ENCODE peak calls at places on chromosomes 16 and 17, in seven cellular contexts. One of them, this sample, is unnamed.

GRCh38 chr16:87424260-87424659 is 32.1 kb downstream of the MAP1LC3B start:
- DNase-seq in cardiac fibroblast: no peak
- DNase-seq in HAP-1: no peak
- DNase-seq in thoracic aorta: no peak
- DNase-seq in gastrocnemius medialis: no peak
- DNase-seq in adrenal gland: no peak
- DNase-seq in foreskin fibroblast: no peak
- DNase-seq in this sample: no peak

GRCh38 chr16:58842156-58842555 is 108.0 kb upstream of the GOT2 start:
- DNase-seq in foreskin fibroblast: no peak
- DNase-seq in cardiac fibroblast: no peak
- DNase-seq in HAP-1: no peak
- DNase-seq in thoracic aorta: no peak
- DNase-seq in gastrocnemius medialis: no peak
- DNase-seq in adrenal gland: no peak
- DNase-seq in this sample: no peak

GRCh38 chr16:89586853-89587252 is 11.3 kb downstream of the CPNE7 start:
- DNase-seq in adrenal gland: no peak
- DNase-seq in foreskin fibroblast: peak; percentile 32
- DNase-seq in cardiac fibroblast: peak; percentile 82
- DNase-seq in thoracic aorta: no peak
- DNase-seq in HAP-1: no peak
- DNase-seq in gastrocnemius medialis: no peak
- DNase-seq in this sample: no peak

GRCh38 chr17:72151565-72152391 is 31.0 kb downstream of the SOX9 start:
- DNase-seq in adrenal gland: peak; percentile 84
- DNase-seq in thoracic aorta: no peak
- DNase-seq in HAP-1: no peak
- DNase-seq in cardiac fibroblast: peak; percentile 57
- DNase-seq in foreskin fibroblast: peak; percentile 86
- DNase-seq in gastrocnemius medialis: no peak
- DNase-seq in this sample: no peak

GRCh38 chr17:63740464-63741181 is 976 bp downstream of the STRADA start:
- DNase-seq in foreskin fibroblast: peak; percentile 17
- DNase-seq in cardiac fibroblast: peak; percentile 14
- DNase-seq in HAP-1: no peak
- DNase-seq in adrenal gland: no peak
- DNase-seq in gastrocnemius medialis: no peak
- DNase-seq in thoracic aorta: no peak
- DNase-seq in this sample: peak; percentile 5

GRCh38 chr16:77789085-77789611 is 784 bp downstream of the VAT1L start:
- DNase-seq in foreskin fibroblast: peak; percentile 5
- DNase-seq in HAP-1: no peak
- DNase-seq in cardiac fibroblast: no peak
- DNase-seq in gastrocnemius medialis: no peak
- DNase-seq in adrenal gland: no peak
- DNase-seq in thoracic aorta: no peak
- DNase-seq in this sample: no peak

GRCh38 chr17:61396586-61397085 is 3.0 kb upstream of the TBX2 start:
- DNase-seq in adrenal gland: no peak
- DNase-seq in thoracic aorta: no peak
- DNase-seq in gastrocnemius medialis: no peak
- DNase-seq in HAP-1: no peak
- DNase-seq in foreskin fibroblast: peak; percentile 66
- DNase-seq in cardiac fibroblast: peak; percentile 36
- DNase-seq in this sample: no peak

GRCh38 chr16:66984902-66985311 is 3.5 kb upstream of the CES4A start:
- DNase-seq in cardiac fibroblast: no peak
- DNase-seq in foreskin fibroblast: no peak
- DNase-seq in adrenal gland: no peak
- DNase-seq in gastrocnemius medialis: no peak
- DNase-seq in thoracic aorta: no peak
- DNase-seq in HAP-1: no peak
- DNase-seq in this sample: no peak

GRCh38 chr17:64343833-64344637 is 46.6 kb downstream of the PECAM1 start:
- DNase-seq in adrenal gland: peak; percentile 79
- DNase-seq in thoracic aorta: no peak
- DNase-seq in HAP-1: no peak
- DNase-seq in cardiac fibroblast: peak; percentile 99
- DNase-seq in gastrocnemius medialis: peak; percentile 32
- DNase-seq in foreskin fibroblast: peak; percentile 58
- DNase-seq in this sample: peak; percentile 53

GRCh38 chr17:32519769-32520701 is 33.2 kb downstream of the CDK5R1 start:
- DNase-seq in adrenal gland: no peak
- DNase-seq in gastrocnemius medialis: no peak
- DNase-seq in foreskin fibroblast: peak; percentile 31
- DNase-seq in HAP-1: no peak
- DNase-seq in thoracic aorta: no peak
- DNase-seq in cardiac fibroblast: peak; percentile 65
- DNase-seq in this sample: peak; percentile 65

GRCh38 chr16:27826081-27826892 is 237.2 kb downstream of the GSG1L start:
- DNase-seq in HAP-1: no peak
- DNase-seq in thoracic aorta: no peak
- DNase-seq in foreskin fibroblast: no peak
- DNase-seq in adrenal gland: no peak
- DNase-seq in cardiac fibroblast: no peak
- DNase-seq in gastrocnemius medialis: no peak
- DNase-seq in this sample: no peak

GRCh38 chr16:63690267-63690666 is 1431.6 kb downstream of the CDH11 start:
- DNase-seq in adrenal gland: no peak
- DNase-seq in foreskin fibroblast: no peak
- DNase-seq in HAP-1: no peak
- DNase-seq in cardiac fibroblast: no peak
- DNase-seq in thoracic aorta: no peak
- DNase-seq in gastrocnemius medialis: no peak
- DNase-seq in this sample: no peak

GRCh38 chr17:44942456-44942855 is 5.1 kb downstream of the KIF18B start:
- DNase-seq in cardiac fibroblast: no peak
- DNase-seq in gastrocnemius medialis: no peak
- DNase-seq in thoracic aorta: no peak
- DNase-seq in HAP-1: no peak
- DNase-seq in foreskin fibroblast: no peak
- DNase-seq in adrenal gland: no peak
- DNase-seq in this sample: no peak

GRCh38 chr17:48149174-48150106 is 41.9 kb downstream of the SNX11 start:
- DNase-seq in HAP-1: peak; percentile 63
- DNase-seq in foreskin fibroblast: peak; percentile 10
- DNase-seq in thoracic aorta: no peak
- DNase-seq in cardiac fibroblast: peak; percentile 25
- DNase-seq in adrenal gland: no peak
- DNase-seq in gastrocnemius medialis: no peak
- DNase-seq in this sample: no peak

GRCh38 chr16:88803264-88803987 is at the start of gene CDT1:
- DNase-seq in HAP-1: peak; percentile 73
- DNase-seq in foreskin fibroblast: peak; percentile 93
- DNase-seq in thoracic aorta: no peak
- DNase-seq in gastrocnemius medialis: peak; percentile 53
- DNase-seq in adrenal gland: peak; percentile 84
- DNase-seq in cardiac fibroblast: peak; percentile 77
- DNase-seq in this sample: peak; percentile 89

GRCh38 chr17:81941484-81942166 is 4.5 kb upstream of the PYCR1 start:
- DNase-seq in foreskin fibroblast: no peak
- DNase-seq in adrenal gland: no peak
- DNase-seq in cardiac fibroblast: no peak
- DNase-seq in HAP-1: no peak
- DNase-seq in thoracic aorta: no peak
- DNase-seq in gastrocnemius medialis: peak; percentile 73
- DNase-seq in this sample: no peak

GRCh38 chr17:42754782-42755181 is 6.2 kb upstream of the RAMP2 start:
- DNase-seq in foreskin fibroblast: peak; percentile 40
- DNase-seq in adrenal gland: no peak
- DNase-seq in HAP-1: no peak
- DNase-seq in gastrocnemius medialis: peak; percentile 71
- DNase-seq in thoracic aorta: no peak
- DNase-seq in cardiac fibroblast: peak; percentile 82
- DNase-seq in this sample: no peak

GRCh38 chr17:5861246-5861645 is 208.9 kb upstream of the WSCD1 start:
- DNase-seq in cardiac fibroblast: no peak
- DNase-seq in foreskin fibroblast: no peak
- DNase-seq in adrenal gland: no peak
- DNase-seq in thoracic aorta: no peak
- DNase-seq in HAP-1: no peak
- DNase-seq in gastrocnemius medialis: no peak
- DNase-seq in this sample: no peak

GRCh38 chr16:48947371-48947713 is 334.3 kb downstream of the CBLN1 start:
- DNase-seq in thoracic aorta: no peak
- DNase-seq in adrenal gland: no peak
- DNase-seq in gastrocnemius medialis: no peak
- DNase-seq in cardiac fibroblast: no peak
- DNase-seq in HAP-1: no peak
- DNase-seq in foreskin fibroblast: no peak
- DNase-seq in this sample: no peak

GRCh38 chr17:70184770-70185169 is 15.4 kb downstream of the KCNJ2 start:
- DNase-seq in cardiac fibroblast: peak; percentile 87
- DNase-seq in adrenal gland: no peak
- DNase-seq in HAP-1: no peak
- DNase-seq in thoracic aorta: no peak
- DNase-seq in foreskin fibroblast: peak; percentile 92
- DNase-seq in gastrocnemius medialis: no peak
- DNase-seq in this sample: no peak

GRCh38 chr16:53502331-53503269 is at the start of gene AKTIP:
- DNase-seq in thoracic aorta: no peak
- DNase-seq in adrenal gland: peak; percentile 54
- DNase-seq in foreskin fibroblast: peak; percentile 63
- DNase-seq in cardiac fibroblast: peak; percentile 52
- DNase-seq in HAP-1: no peak
- DNase-seq in gastrocnemius medialis: peak; percentile 66
- DNase-seq in this sample: peak; percentile 37

GRCh38 chr16:17211797-17212196 is 259.0 kb downstream of the XYLT1 start:
- DNase-seq in adrenal gland: no peak
- DNase-seq in gastrocnemius medialis: no peak
- DNase-seq in cardiac fibroblast: no peak
- DNase-seq in thoracic aorta: no peak
- DNase-seq in HAP-1: no peak
- DNase-seq in foreskin fibroblast: peak; percentile 8
- DNase-seq in this sample: peak; percentile 35

GRCh38 chr17:56424005-56424404 is 169.5 kb upstream of the NOG start:
- DNase-seq in HAP-1: no peak
- DNase-seq in thoracic aorta: no peak
- DNase-seq in gastrocnemius medialis: no peak
- DNase-seq in cardiac fibroblast: no peak
- DNase-seq in foreskin fibroblast: no peak
- DNase-seq in adrenal gland: no peak
- DNase-seq in this sample: no peak

GRCh38 chr16:57918444-57918843 is 52.5 kb downstream of the CNGB1 start:
- DNase-seq in cardiac fibroblast: no peak
- DNase-seq in foreskin fibroblast: no peak
- DNase-seq in thoracic aorta: no peak
- DNase-seq in gastrocnemius medialis: no peak
- DNase-seq in adrenal gland: no peak
- DNase-seq in HAP-1: no peak
- DNase-seq in this sample: no peak

GRCh38 chr17:2240541-2240940 is 63.0 kb downstream of the SMG6 start:
- DNase-seq in gastrocnemius medialis: no peak
- DNase-seq in foreskin fibroblast: no peak
- DNase-seq in adrenal gland: no peak
- DNase-seq in cardiac fibroblast: no peak
- DNase-seq in HAP-1: no peak
- DNase-seq in thoracic aorta: no peak
- DNase-seq in this sample: no peak

GRCh38 chr17:2241823-2242222 is 61.8 kb downstream of the SMG6 start:
- DNase-seq in HAP-1: no peak
- DNase-seq in foreskin fibroblast: peak; percentile 91
- DNase-seq in thoracic aorta: no peak
- DNase-seq in gastrocnemius medialis: no peak
- DNase-seq in adrenal gland: no peak
- DNase-seq in cardiac fibroblast: peak; percentile 91
- DNase-seq in this sample: no peak

GRCh38 chr17:2239170-2239551 is 64.4 kb downstream of the SMG6 start:
- DNase-seq in foreskin fibroblast: no peak
- DNase-seq in gastrocnemius medialis: no peak
- DNase-seq in thoracic aorta: no peak
- DNase-seq in cardiac fibroblast: no peak
- DNase-seq in HAP-1: no peak
- DNase-seq in adrenal gland: no peak
- DNase-seq in this sample: no peak

GRCh38 chr17:2238432-2239169 is 65.0 kb downstream of the SMG6 start:
- DNase-seq in HAP-1: no peak
- DNase-seq in gastrocnemius medialis: peak; percentile 60
- DNase-seq in thoracic aorta: no peak
- DNase-seq in cardiac fibroblast: no peak
- DNase-seq in foreskin fibroblast: peak; percentile 52
- DNase-seq in adrenal gland: no peak
- DNase-seq in this sample: peak; percentile 89

GRCh38 chr17:2239882-2240430 is 63.6 kb downstream of the SMG6 start:
- DNase-seq in cardiac fibroblast: peak; percentile 94
- DNase-seq in adrenal gland: peak; percentile 62
- DNase-seq in foreskin fibroblast: peak; percentile 94
- DNase-seq in thoracic aorta: peak; percentile 55
- DNase-seq in gastrocnemius medialis: peak; percentile 83
- DNase-seq in HAP-1: no peak
- DNase-seq in this sample: peak; percentile 92
- H3K4me3 ChIP-seq in cardiac fibroblast: no peak overlapping the region
- H3K4me3 ChIP-seq in adrenal gland: no peak overlapping the region
- H3K4me3 ChIP-seq in foreskin fibroblast: peak overlapping the region; percentile 10
- H3K4me3 ChIP-seq in thoracic aorta: no peak overlapping the region
- H3K4me3 ChIP-seq in gastrocnemius medialis: no peak overlapping the region
- H3K4me3 ChIP-seq in HAP-1: no peak overlapping the region
- H3K4me3 ChIP-seq in this sample: peak overlapping the region; percentile 49

GRCh38 chr16:2970563-2970962 is 1.4 kb downstream of the PAQR4 start:
- DNase-seq in cardiac fibroblast: no peak
- DNase-seq in HAP-1: no peak
- DNase-seq in thoracic aorta: no peak
- DNase-seq in adrenal gland: no peak
- DNase-seq in foreskin fibroblast: no peak
- DNase-seq in gastrocnemius medialis: no peak
- DNase-seq in this sample: no peak
- H3K4me3 ChIP-seq in cardiac fibroblast: no peak overlapping the region
- H3K4me3 ChIP-seq in HAP-1: peak overlapping the region; percentile 93
- H3K4me3 ChIP-seq in thoracic aorta: peak overlapping the region; percentile 83
- H3K4me3 ChIP-seq in adrenal gland: no peak overlapping the region
- H3K4me3 ChIP-seq in foreskin fibroblast: peak overlapping the region; percentile 55
- H3K4me3 ChIP-seq in gastrocnemius medialis: peak overlapping the region; percentile 66
- H3K4me3 ChIP-seq in this sample: peak overlapping the region; percentile 76

GRCh38 chr17:46832306-46832895 is 13.9 kb upstream of the WNT3 start:
- DNase-seq in adrenal gland: no peak
- DNase-seq in foreskin fibroblast: no peak
- DNase-seq in HAP-1: no peak
- DNase-seq in cardiac fibroblast: no peak
- DNase-seq in thoracic aorta: no peak
- DNase-seq in gastrocnemius medialis: no peak
- DNase-seq in this sample: no peak
- H3K4me3 ChIP-seq in adrenal gland: no peak overlapping the region
- H3K4me3 ChIP-seq in foreskin fibroblast: no peak overlapping the region
- H3K4me3 ChIP-seq in HAP-1: no peak overlapping the region
- H3K4me3 ChIP-seq in cardiac fibroblast: no peak overlapping the region
- H3K4me3 ChIP-seq in thoracic aorta: no peak overlapping the region
- H3K4me3 ChIP-seq in gastrocnemius medialis: no peak overlapping the region
- H3K4me3 ChIP-seq in this sample: no peak overlapping the region

DNA sequence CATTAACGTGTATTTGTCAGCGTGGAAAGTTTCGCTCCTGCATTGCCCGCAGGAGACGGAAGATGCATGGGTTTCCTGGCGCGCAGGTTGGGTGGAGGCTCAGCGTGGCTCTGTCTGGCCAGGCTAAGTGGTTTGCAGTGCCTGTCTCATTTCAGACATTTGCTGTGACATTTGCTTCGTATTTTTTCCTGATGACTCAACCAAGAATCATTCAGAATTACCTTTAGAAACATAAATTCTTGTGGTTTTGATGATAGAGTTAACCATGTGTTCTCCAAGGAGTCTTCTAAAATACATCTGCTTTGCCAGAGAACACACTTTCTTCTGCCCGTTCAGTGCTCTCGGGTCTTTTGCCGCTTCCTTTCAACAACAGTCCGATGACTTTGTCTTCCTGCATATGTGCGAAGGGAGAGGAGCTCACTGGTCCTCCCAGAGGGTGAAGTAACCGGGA is 216.8 kb downstream of the RPTOR start:
- DNase-seq in HAP-1: no peak
- DNase-seq in cardiac fibroblast: peak; percentile 81
- DNase-seq in gastrocnemius medialis: no peak
- DNase-seq in thoracic aorta: no peak
- DNase-seq in foreskin fibroblast: peak; percentile 71
- DNase-seq in adrenal gland: no peak
- DNase-seq in this sample: no peak
- H3K4me3 ChIP-seq in HAP-1: no peak overlapping the region
- H3K4me3 ChIP-seq in cardiac fibroblast: no peak overlapping the region
- H3K4me3 ChIP-seq in gastrocnemius medialis: no peak overlapping the region
- H3K4me3 ChIP-seq in thoracic aorta: no peak overlapping the region
- H3K4me3 ChIP-seq in foreskin fibroblast: no peak overlapping the region
- H3K4me3 ChIP-seq in adrenal gland: no peak overlapping the region
- H3K4me3 ChIP-seq in this sample: no peak overlapping the region